ENCODE peak calls at places on chromosomes 5 and 9, in eight cellular contexts. A is spleen, F is sigmoid colon, W is GM23338, N is HL-60, O is HCT116, G is H1, C is upper lobe of left lung. X is an unnamed sample.

GRCh38 chr5:474826-475661 is 32.1 kb downstream of the EXOC3 start:
- DNase-seq in A (peak), F (peak), W (no peak), N (no peak), O (no peak), G (no peak), C (peak), X (no peak)

GRCh38 chr5:34804398-34804797 is 34.6 kb upstream of the TTC23L start:
- DNase-seq in A (no peak), F (no peak), W (no peak), N (no peak), O (no peak), G (no peak), C (no peak), X (no peak)

GRCh38 chr5:170861855-170862766 is at the start of gene RANBP17:
- DNase-seq in A (peak), F (peak), W (peak), N (peak), O (peak), G (peak), C (peak), X (no peak)

GRCh38 chr5:38193015-38193581 is 65.3 kb upstream of the EGFLAM start:
- DNase-seq in A (peak), F (peak), W (peak), N (peak), O (peak), G (peak), C (no peak), X (no peak)

GRCh38 chr9:34375901-34376595 is 650 bp downstream of the MYORG start:
- DNase-seq in A (peak), F (peak), W (peak), N (peak), O (no peak), G (no peak), C (no peak), X (peak)

GRCh38 chr9:133609311-133610098 is at the start of gene FAM163B:
- DNase-seq in A (peak), F (no peak), W (peak), N (no peak), O (no peak), G (no peak), C (peak), X (no peak)

GRCh38 chr5:150671509-150672236 is 10.6 kb downstream of the MYOZ3 start:
- DNase-seq in A (peak), F (no peak), W (peak), N (peak), O (no peak), G (no peak), C (peak), X (peak)

GRCh38 chr9:138103111-138103823 is 225.7 kb downstream of the CACNA1B start:
- DNase-seq in A (peak), F (no peak), W (no peak), N (no peak), O (no peak), G (no peak), C (peak), X (peak)

GRCh38 chr9:114207034-114207815 is 51.9 kb downstream of the COL27A1 start:
- DNase-seq in A (peak), F (peak), W (no peak), N (no peak), O (no peak), G (no peak), C (no peak), X (no peak)

GRCh38 chr5:153445875-153446567 is 44.4 kb upstream of the GRIA1 start:
- DNase-seq in A (no peak), F (no peak), W (peak), N (no peak), O (no peak), G (no peak), C (no peak), X (no peak)

GRCh38 chr5:43281840-43282658 is 31.2 kb downstream of the HMGCS1 start:
- DNase-seq in A (no peak), F (no peak), W (no peak), N (no peak), O (no peak), G (no peak), C (no peak), X (no peak)

GRCh38 chr5:6767481-6768063 is 54.3 kb downstream of the TENT4A start:
- DNase-seq in A (no peak), F (no peak), W (no peak), N (no peak), O (no peak), G (no peak), C (no peak), X (no peak)

DNA sequence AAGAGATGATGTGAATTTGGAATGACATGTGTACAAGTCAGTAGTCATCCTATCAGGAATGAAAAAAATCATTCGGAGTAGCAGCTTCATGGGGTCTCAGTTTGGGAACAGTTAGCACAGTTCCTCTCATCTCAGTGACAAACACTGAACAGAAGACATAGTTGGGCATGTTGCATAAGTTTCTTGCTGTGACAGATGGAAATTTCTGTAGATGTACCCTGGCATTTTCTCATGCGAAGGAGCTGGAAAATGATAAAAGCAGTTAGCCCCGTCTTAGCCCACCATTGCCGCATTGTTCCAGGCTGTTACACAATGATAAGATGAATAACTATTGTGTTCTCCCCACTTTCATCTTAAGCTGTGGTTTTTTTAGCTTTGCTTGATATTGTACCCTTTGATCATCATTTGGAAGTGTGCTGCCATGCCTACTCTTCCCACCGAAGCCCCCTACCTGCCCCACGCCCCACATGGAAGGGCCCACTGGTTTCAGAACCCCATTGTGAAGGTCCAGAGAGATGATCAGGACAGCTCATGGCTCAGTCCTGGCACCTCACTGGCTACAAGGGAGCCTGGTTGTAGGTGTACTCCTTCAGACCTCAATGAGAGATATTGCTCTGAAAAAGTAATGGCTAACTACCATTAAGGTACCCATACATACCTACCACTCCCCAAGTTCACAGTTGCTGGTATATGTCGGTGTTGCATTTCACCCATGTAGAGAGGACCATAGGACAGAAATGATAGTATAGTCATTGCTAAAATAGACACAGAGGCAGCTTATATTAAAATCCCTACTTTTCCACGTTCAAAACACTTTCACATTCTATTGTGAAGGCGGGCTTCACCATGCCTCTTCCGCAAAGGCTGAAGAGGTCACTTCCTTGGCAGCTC is 38.8 kb downstream of the SFXN1 start:
- DNase-seq in A (no peak), F (no peak), W (no peak), N (no peak), O (no peak), G (no peak), C (no peak), X (no peak)
- H3K27ac ChIP-seq in A (no peak), F (no peak), W (no peak), N (no peak), O (peak), G (no peak), C (no peak), X (no peak)

DNA sequence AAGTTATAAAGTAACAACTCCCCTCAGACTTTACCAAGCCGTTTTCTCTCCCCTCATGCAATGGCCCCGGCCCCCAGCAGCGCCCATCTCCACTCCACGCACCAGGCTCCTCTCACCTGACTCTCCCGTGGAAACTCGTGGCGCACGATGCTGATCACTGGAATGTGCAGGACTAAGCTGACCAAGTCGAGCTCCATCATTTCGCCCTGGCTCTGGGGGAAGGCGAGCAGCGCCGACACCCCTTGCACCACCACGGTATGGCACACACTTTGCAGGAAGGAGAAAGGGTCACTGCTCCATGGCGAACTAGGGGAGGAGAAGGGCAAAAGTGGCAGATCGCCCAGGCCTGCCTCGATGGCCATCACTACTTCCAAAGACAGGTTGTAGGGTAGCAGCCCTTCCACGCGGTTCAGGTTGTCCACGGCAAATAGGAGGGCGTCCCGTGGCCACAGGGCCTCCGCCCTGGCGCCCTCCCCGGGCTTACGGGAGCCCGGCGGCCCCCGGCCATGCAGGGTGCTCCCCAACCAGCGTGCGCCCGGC is 1.2 kb downstream of the GRIN3A start:
- DNase-seq in A (no peak), F (no peak), W (peak), N (no peak), O (no peak), G (no peak), C (peak), X (no peak)
- H3K4me3 ChIP-seq in A (peak), F (no peak), W (peak), N (no peak), O (no peak), G (peak), C (no peak), X (peak)

GRCh38 chr5:40828690-40829661 is 6.0 kb downstream of the RPL37 start:
- DNase-seq in A (no peak), F (no peak), W (no peak), N (no peak), O (no peak), G (no peak), C (no peak), X (no peak)

GRCh38 chr5:40829748-40830305 is 5.2 kb downstream of the RPL37 start:
- DNase-seq in A (no peak), F (no peak), W (no peak), N (peak), O (no peak), G (no peak), C (no peak), X (no peak)

GRCh38 chr5:40828021-40828631 is 6.9 kb downstream of the RPL37 start:
- DNase-seq in A (no peak), F (no peak), W (no peak), N (peak), O (no peak), G (no peak), C (no peak), X (no peak)

GRCh38 chr5:40826778-40827478 is 8.1 kb downstream of the RPL37 start:
- DNase-seq in A (no peak), F (no peak), W (no peak), N (no peak), O (no peak), G (no peak), C (no peak), X (no peak)

DNA sequence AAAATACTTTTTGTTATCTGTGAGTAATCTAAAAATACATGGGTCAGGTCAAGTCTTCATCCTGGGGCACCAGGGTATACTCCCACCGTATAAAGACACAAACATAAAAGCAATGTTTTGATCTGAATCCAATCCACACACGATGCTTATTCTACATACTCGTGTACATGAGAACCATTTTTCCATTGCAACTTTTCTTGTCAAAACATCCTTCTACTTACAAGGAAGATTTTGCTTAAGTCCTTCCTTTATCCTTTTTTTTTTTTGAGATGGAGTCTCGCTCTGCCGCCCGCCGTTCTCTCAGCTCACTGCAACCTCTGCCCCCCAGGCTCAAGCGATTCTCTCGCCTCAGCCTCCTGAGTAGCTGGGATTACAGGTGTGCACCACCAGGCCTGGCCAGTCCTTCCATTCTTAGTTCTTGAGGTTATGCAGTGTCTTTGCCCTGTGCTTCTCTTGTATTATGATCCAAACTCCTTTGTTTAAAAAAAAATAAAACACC is 7.5 kb downstream of the RPL37 start:
- DNase-seq in A (no peak), F (no peak), W (no peak), N (peak), O (no peak), G (no peak), C (no peak), X (no peak)
- TF ChIP-seq POLR2AphosphoS5 in A (peak), F (no peak), W (no peak), N (no peak), O (no peak), G (peak), C (no peak), X (no peak)

DNA sequence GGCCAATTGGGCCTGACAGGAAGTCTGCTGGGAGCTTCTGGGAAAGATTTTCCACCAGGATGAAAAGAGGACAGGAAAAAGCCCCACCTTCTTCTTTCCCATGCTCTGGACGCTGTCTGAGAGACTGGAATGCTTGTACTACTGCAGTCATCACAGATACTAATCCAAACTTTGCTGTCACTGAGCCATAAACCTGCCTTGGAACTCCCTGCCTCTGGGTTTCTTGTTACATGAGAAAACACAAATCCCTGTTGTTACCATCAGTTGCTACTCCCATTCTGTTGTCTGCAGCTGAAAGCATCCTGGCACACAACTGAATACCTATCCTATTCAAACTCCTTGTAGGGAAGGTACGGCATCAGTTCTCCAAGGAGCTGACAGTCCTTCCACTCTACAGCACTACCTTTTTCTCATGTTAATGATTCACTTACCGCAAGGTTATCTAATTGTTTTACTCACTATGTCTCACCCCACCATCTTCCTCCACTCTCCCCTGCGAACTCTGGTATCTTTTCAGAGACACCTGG is 167.5 kb downstream of the CDK5RAP2 start:
- DNase-seq in A (no peak), F (no peak), W (peak), N (no peak), O (no peak), G (no peak), C (no peak), X (no peak)
- H3K27ac ChIP-seq in A (no peak), F (peak), W (peak), N (no peak), O (no peak), G (peak), C (no peak), X (no peak)

GRCh38 chr9:101487443-101487855 is 46.2 kb upstream of the RNF20 start:
- DNase-seq in A (no peak), F (no peak), W (peak), N (no peak), O (no peak), G (no peak), C (no peak), X (no peak)

GRCh38 chr9:101481296-101481695 is 45.7 kb upstream of the ALDOB start:
- DNase-seq in A (no peak), F (no peak), W (no peak), N (no peak), O (no peak), G (no peak), C (no peak), X (no peak)

GRCh38 chr9:101485873-101486692 is 47.6 kb upstream of the RNF20 start:
- DNase-seq in A (no peak), F (no peak), W (peak), N (no peak), O (peak), G (peak), C (peak), X (no peak)

GRCh38 chr9:101484046-101484445 is 48.5 kb upstream of the ALDOB start:
- DNase-seq in A (no peak), F (no peak), W (no peak), N (no peak), O (no peak), G (no peak), C (no peak), X (no peak)

DNA sequence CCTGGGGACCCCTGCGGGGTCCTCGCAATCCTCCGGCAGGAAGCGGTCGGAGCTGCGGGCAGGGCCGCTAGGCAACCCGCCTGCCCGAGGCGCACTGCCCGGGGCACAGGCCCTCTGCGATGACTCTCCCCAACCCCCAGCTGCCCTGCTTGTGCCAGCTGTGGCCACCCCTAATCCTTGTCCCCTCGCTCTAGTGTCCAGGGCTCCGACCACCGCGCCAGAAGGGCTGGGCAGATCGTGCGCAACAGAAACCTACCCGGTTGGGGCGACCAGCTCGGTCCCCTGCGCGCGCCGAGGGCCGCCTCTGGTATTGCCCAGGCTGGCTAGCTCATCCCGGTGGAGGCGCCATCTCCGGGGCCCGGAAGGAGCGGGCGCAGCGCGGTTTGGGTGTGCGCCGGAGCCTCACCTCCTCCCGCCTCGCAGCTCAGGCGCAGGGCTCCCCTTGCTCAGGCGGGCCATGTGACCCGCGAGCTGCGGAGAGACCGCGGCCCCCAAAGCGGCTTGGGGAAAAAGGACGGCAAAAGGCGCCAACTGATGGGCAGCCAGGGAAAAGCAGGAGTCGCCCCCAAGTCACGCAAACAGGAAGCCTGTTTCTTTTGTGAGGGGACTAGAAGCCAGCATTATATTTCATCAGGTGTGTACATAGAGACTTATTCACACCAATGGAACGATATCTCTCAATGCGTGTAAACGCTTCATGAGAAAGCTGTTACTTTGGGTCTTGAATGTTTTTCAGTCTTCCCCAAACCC is 46.8 kb upstream of the RNF20 start:
- DNase-seq in A (peak), F (peak), W (peak), N (no peak), O (peak), G (peak), C (peak), X (no peak)
- H3K4me3 ChIP-seq in A (peak), F (peak), W (peak), N (no peak), O (peak), G (peak), C (peak), X (peak)

GRCh38 chr5:122845253-122846050 is at the start of gene SNX24:
- DNase-seq in A (peak), F (peak), W (peak), N (peak), O (peak), G (peak), C (peak), X (no peak)
- TF ChIP-seq POLR2AphosphoS5 in A (peak), F (peak), W (peak), N (no peak), O (peak), G (peak), C (peak), X (peak)

DNA sequence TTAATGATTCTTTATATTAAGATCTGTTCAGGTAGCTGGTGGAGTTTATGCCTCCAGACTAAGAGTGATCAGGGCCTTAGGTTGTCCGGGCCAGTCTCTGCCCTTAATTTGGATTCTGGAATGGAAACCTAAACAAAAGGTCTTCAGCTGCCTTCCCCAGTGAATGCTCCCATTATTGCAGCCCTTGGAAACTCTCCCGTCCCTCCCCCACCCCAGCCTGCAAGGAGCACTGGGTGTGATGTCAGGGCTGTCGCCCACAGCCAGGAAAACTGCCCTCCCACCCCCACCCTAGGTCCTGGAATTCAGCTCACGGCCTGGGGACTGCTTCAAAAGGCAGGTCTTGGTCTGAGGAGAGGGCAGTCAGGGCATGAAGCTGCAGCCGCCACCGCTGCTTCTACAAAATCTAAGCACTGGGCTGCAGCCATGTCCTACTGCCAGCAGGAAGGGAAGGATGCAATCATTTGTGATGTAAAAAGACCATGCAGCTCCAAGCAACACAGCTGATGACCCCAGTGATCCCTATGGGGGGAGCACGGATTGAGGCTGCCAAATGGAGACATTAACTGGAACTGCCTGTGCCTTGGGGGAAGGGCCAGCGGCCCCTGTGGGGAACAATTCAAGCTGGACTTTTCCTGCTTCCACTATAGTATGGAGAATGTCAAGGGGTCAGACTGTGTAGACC is 11.4 kb downstream of the GRHPR start:
- DNase-seq in A (no peak), F (peak), W (peak), N (no peak), O (no peak), G (no peak), C (no peak), X (no peak)
- H3K27ac ChIP-seq in A (no peak), F (no peak), W (peak), N (no peak), O (no peak), G (peak), C (no peak), X (no peak)

DNA sequence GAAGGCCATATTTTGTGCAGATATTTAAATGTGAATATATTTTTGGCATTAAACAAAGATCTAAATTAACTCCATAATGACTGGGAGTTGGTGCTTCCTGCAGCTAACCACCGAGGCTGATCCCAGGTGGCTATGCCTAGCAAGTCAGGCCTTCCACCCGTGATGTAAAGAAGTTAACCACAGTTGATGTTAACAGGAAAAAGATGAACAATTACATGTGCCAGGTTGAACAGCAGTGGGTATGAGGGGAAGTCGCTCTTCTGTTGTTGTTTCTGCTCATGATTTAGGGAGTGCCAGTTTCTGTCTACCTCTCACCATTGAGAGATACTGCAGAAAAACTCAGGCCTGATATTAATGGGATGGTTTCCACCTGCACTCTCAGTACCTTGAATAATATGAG is 334.3 kb downstream of the EBF1 start:
- DNase-seq in A (no peak), F (no peak), W (no peak), N (no peak), O (no peak), G (no peak), C (no peak), X (no peak)
- H3K4me3 ChIP-seq in A (no peak), F (no peak), W (no peak), N (no peak), O (no peak), G (no peak), C (no peak), X (no peak)

X was measured in vagina.